ENCODE peak calls at places on chromosome 6, in four cellular contexts. R is left lung, Q is B cell, O is GM20000. A is an unnamed sample.

GRCh38 chr6:25670793-25671513 is 18.9 kb downstream of the SCGN start:
- DNase-seq in R (no peak), Q (no peak), O (no peak), A (no peak)

GRCh38 chr6:125474061-125474460 is 172.3 kb upstream of the HDDC2 start:
- DNase-seq in R (no peak), Q (no peak), O (no peak), A (no peak)

GRCh38 chr6:135280375-135281136 is 99.4 kb downstream of the MYB start:
- DNase-seq in R (no peak), Q (peak), O (no peak), A (no peak)

GRCh38 chr6:131651782-131652181 is 14.7 kb downstream of the ENPP3 start:
- DNase-seq in R (no peak), Q (no peak), O (no peak), A (no peak)

GRCh38 chr6:4925580-4925979 is 78.3 kb downstream of the RPP40 start:
- DNase-seq in R (no peak), Q (no peak), O (no peak), A (no peak)

GRCh38 chr6:152572395-152573061 is 64.6 kb downstream of the SYNE1 start:
- DNase-seq in R (no peak), Q (no peak), O (no peak), A (no peak)

GRCh38 chr6:41071501-41071922 is 644 bp downstream of the OARD1 start:
- DNase-seq in R (peak), Q (peak), O (no peak), A (no peak)

GRCh38 chr6:101931766-101932165 is 538.3 kb downstream of the GRIK2 start:
- DNase-seq in R (no peak), Q (no peak), O (no peak), A (no peak)

GRCh38 chr6:149887343-149887742 is 10.6 kb downstream of the RAET1E start:
- DNase-seq in R (no peak), Q (no peak), O (no peak), A (no peak)

GRCh38 chr6:110331816-110332215 is 26.3 kb downstream of the METTL24 start:
- DNase-seq in R (no peak), Q (no peak), O (no peak), A (no peak)

GRCh38 chr6:137358273-137358672 is 135.9 kb downstream of the OLIG3 start:
- DNase-seq in R (no peak), Q (no peak), O (no peak), A (no peak)

GRCh38 chr6:43076928-43077809 is 1.1 kb downstream of the PTK7 start:
- DNase-seq in R (no peak), Q (no peak), O (no peak), A (peak)

GRCh38 chr6:100472674-100473073 is 8.0 kb upstream of the SIM1 start:
- DNase-seq in R (no peak), Q (no peak), O (peak), A (no peak)

GRCh38 chr6:118652051-118652699 is 784 bp upstream of the CEP85L start:
- DNase-seq in R (no peak), Q (peak), O (peak), A (no peak)

GRCh38 chr6:111478064-111478476 is 4.9 kb downstream of the REV3L start:
- DNase-seq in R (no peak), Q (no peak), O (no peak), A (no peak)

GRCh38 chr6:64217721-64218603 is 582.4 kb downstream of the PHF3 start:
- DNase-seq in R (no peak), Q (no peak), O (peak), A (no peak)

GRCh38 chr6:157726892-157727628 is 96.0 kb upstream of the SNX9 start:
- DNase-seq in R (no peak), Q (no peak), O (no peak), A (no peak)

GRCh38 chr6:166760288-166760687 is 133.2 kb upstream of the RPS6KA2 start:
- DNase-seq in R (no peak), Q (no peak), O (no peak), A (no peak)

GRCh38 chr6:87583822-87584221 is 6.0 kb downstream of the RARS2 start:
- DNase-seq in R (no peak), Q (no peak), O (no peak), A (no peak)

GRCh38 chr6:31158863-31159855 is 770 bp downstream of the TCF19 start:
- DNase-seq in R (no peak), Q (peak), O (no peak), A (no peak)

GRCh38 chr6:155084431-155085123 is 89.5 kb downstream of the TIAM2 start:
- DNase-seq in R (no peak), Q (no peak), O (no peak), A (no peak)

GRCh38 chr6:22470454-22471368 is 98.7 kb upstream of the HDGFL1 start:
- DNase-seq in R (peak), Q (no peak), O (no peak), A (no peak)

GRCh38 chr6:157281570-157281969 is 41.7 kb downstream of the TMEM242 start:
- DNase-seq in R (no peak), Q (peak), O (no peak), A (peak)

GRCh38 chr6:140183881-140184280 is 809.4 kb upstream of the CITED2 start:
- DNase-seq in R (no peak), Q (no peak), O (no peak), A (no peak)

GRCh38 chr6:138287144-138287955 is 69.1 kb upstream of the PBOV1 start:
- DNase-seq in R (peak), Q (peak), O (peak), A (no peak)

GRCh38 chr6:28296520-28297060 is 15.2 kb downstream of the PGBD1 start:
- DNase-seq in R (no peak), Q (no peak), O (no peak), A (no peak)

GRCh38 chr6:158769696-158770446 is 49.3 kb downstream of the EZR start:
- DNase-seq in R (no peak), Q (peak), O (no peak), A (no peak)
- TF ChIP-seq CTCF in R (no peak), Q (no peak), O (no peak), A (no peak)

DNA sequence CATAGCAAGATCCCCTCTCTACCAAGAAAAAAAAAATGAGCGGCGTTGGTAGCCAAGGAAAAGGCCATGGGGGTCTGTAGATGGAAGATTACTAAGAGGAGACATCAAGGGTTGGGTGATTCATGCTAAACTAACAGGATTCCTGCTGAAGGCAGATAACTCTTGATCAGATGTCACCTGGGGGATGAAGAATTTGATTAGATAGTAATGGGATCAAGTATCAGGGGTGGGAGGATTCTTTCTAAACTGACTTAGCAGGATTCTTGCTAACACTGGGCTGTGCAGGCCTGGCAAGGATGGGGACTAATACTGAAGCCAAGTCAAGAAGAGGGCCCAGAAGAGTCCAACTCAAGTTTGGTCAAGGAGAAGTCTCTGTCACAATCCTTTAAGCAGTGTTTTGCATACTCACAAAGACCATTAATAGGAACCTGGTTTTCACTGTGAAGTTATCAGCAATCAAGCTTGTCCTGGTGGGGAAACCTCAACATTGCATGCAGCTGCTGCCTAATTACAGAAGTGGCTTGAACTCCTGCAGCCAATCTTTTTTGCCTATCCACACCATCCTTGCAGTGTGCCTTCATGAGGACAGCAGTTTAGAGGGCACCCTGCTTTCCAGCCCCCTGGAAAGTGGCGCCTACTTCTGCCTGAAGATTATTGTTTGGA is 61.3 kb downstream of the ANKRD6 start:
- DNase-seq in R (no peak), Q (no peak), O (peak), A (no peak)
- TF ChIP-seq CTCF in R (no peak), Q (no peak), O (no peak), A (peak)

GRCh38 chr6:45378324-45378926 is 691 bp upstream of the SUPT3H start:
- DNase-seq in R (peak), Q (no peak), O (peak), A (no peak)

GRCh38 chr6:45377041-45377554 is 636 bp downstream of the SUPT3H start:
- DNase-seq in R (no peak), Q (no peak), O (no peak), A (no peak)

GRCh38 chr6:45377555-45378323 is at the start of gene SUPT3H:
- DNase-seq in R (peak), Q (peak), O (peak), A (peak)

GRCh38 chr6:45376310-45377040 is 1.3 kb downstream of the SUPT3H start:
- DNase-seq in R (no peak), Q (peak), O (no peak), A (no peak)

DNA sequence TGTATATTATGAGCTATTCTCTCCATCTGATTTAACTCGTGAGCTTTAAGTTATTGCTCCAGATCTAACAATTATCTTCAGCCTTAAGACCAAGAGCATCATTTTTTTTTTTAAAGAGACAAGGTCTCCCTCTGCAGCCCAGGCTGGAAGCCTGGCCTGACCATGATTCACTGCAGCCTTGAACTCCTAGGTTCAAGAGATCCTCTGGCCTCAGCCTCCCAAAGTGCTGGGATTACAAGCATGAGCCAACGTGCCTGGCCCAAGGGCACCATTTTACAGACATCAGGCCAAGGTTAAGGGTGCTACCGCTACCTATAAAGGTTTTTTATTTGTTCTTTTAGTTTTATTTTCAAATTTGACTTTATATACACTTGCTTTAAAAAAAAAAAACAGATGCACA is 2.3 kb downstream of the SUPT3H start:
- DNase-seq in R (no peak), Q (no peak), O (no peak), A (no peak)
- TF ChIP-seq CTCF in R (no peak), Q (no peak), O (no peak), A (no peak)

GRCh38 chr6:620166-620565 is 36.7 kb downstream of the HUS1B start:
- DNase-seq in R (no peak), Q (no peak), O (no peak), A (no peak)

GRCh38 chr6:613981-614380 is 42.9 kb downstream of the HUS1B start:
- DNase-seq in R (no peak), Q (no peak), O (no peak), A (no peak)

GRCh38 chr6:620950-621349 is 36.0 kb downstream of the HUS1B start:
- DNase-seq in R (no peak), Q (no peak), O (no peak), A (no peak)

GRCh38 chr6:621916-622315 is 35.0 kb downstream of the HUS1B start:
- DNase-seq in R (no peak), Q (no peak), O (no peak), A (no peak)

GRCh38 chr6:617485-618100 is 39.3 kb downstream of the HUS1B start:
- DNase-seq in R (no peak), Q (no peak), O (no peak), A (no peak)
- TF ChIP-seq CTCF in R (no peak), Q (no peak), O (no peak), A (no peak)

GRCh38 chr6:129621252-129621651 is 88.7 kb downstream of the ARHGAP18 start:
- DNase-seq in R (no peak), Q (peak), O (peak), A (no peak)
- TF ChIP-seq CTCF in R (peak), Q (peak), O (peak), A (no peak)

DNA sequence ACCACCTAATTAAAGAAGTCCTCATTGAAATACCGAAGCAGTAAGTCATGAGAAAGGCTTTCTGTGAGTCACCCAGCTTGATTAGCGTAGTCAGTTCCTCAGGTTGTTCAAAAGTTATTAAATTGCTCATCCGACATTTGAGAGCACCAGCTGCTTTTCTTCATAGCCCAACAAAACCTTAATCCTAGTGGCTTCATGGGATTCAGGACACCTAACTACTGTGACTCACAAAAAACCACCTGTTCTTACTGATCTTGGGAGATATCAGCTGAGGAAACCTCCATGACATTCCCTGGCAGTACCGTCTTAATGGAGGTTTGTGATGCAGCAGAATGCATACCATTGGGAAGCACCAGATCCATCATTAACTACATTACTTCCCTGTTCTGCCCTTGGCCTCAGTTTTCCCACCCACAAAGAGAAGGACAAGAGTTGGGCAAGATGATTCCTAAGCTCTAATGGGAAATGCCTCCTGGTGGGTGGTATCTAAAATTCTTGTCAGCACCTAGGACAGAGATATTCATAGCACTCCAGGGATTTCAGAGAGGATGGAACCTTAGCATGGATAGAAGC is 103.8 kb downstream of the KHDC1L start:
- DNase-seq in R (no peak), Q (no peak), O (no peak), A (no peak)
- TF ChIP-seq CTCF in R (no peak), Q (no peak), O (no peak), A (no peak)

GRCh38 chr6:79586548-79586947 is 44.6 kb upstream of the SH3BGRL2 start:
- DNase-seq in R (no peak), Q (no peak), O (no peak), A (no peak)
- TF ChIP-seq CTCF in R (peak), Q (no peak), O (no peak), A (peak)

GRCh38 chr6:3751730-3752537 is 421 bp upstream of the PXDC1 start:
- DNase-seq in R (peak), Q (peak), O (peak), A (peak)
- TF ChIP-seq CTCF in R (peak), Q (peak), O (peak), A (peak)

GRCh38 chr6:122184260-122184934 is 215.1 kb upstream of the HSF2 start:
- DNase-seq in R (no peak), Q (no peak), O (no peak), A (no peak)
- TF ChIP-seq CTCF in R (peak), Q (no peak), O (no peak), A (peak)

A was measured in mesothelial cell of epicardium.